ENCODE peak calls at places on chromosomes 11 and 22, in eight cellular contexts. P is left ventricle myocardium inferior; G is fibroblast of villous mesenchyme; B is CD4-positive, alpha-beta memory T cell; H is B cell; N is RWPE2; X is Ammon's horn; U is NCI-H1436 treated with DMSO at 0.1 percent for 48 hours. J is an unnamed sample.

GRCh38 chr11:78313181-78313788 is 104.3 kb downstream of the GAB2 start:
- DNase-seq in P (no peak), G (peak), B (no peak), H (no peak), N (no peak), X (peak), U (peak), J (no peak)

GRCh38 chr11:93287434-93287833 is 43.1 kb upstream of the DEUP1 start:
- DNase-seq in P (no peak), G (no peak), B (no peak), H (no peak), N (no peak), X (no peak), U (no peak), J (no peak)

GRCh38 chr11:125376856-125377255 is 119.2 kb downstream of the FEZ1 start:
- DNase-seq in P (no peak), G (no peak), B (no peak), H (no peak), N (no peak), X (peak), U (no peak), J (no peak)

GRCh38 chr11:36540998-36541397 is 26.8 kb upstream of the RAG1 start:
- DNase-seq in P (peak), G (peak), B (no peak), H (peak), N (no peak), X (peak), U (no peak), J (peak)

GRCh38 chr11:46306296-46306853 is 28.9 kb downstream of the CREB3L1 start:
- DNase-seq in P (no peak), G (peak), B (no peak), H (no peak), N (no peak), X (no peak), U (no peak), J (no peak)

GRCh38 chr11:33040862-33041453 is 1.6 kb downstream of the TCP11L1 start:
- DNase-seq in P (no peak), G (no peak), B (no peak), H (no peak), N (no peak), X (no peak), U (peak), J (peak)

GRCh38 chr11:57214087-57214395 is 23.0 kb downstream of the APLNR start:
- DNase-seq in P (no peak), G (peak), B (no peak), H (no peak), N (no peak), X (no peak), U (no peak), J (no peak)

GRCh38 chr11:15824060-15824459 is 532.3 kb downstream of the SOX6 start:
- DNase-seq in P (no peak), G (peak), B (no peak), H (no peak), N (no peak), X (no peak), U (no peak), J (no peak)

GRCh38 chr22:49039625-49040024 is 788.0 kb downstream of the BRD1 start:
- DNase-seq in P (no peak), G (no peak), B (no peak), H (no peak), N (peak), X (peak), U (no peak), J (no peak)

J was measured in germinal center.